ENCODE peak calls at places on chromosome 17, in five cellular contexts. N is CD4-positive, CD25-positive, alpha-beta regulatory T cell; L is PC-9; C is gastrocnemius medialis; O is uterus. P is an unnamed sample.

GRCh38 chr17:34398990-34399389 is 36.0 kb upstream of the CCL1 start:
- DNase-seq in N (no peak), L (no peak), C (no peak), O (no peak), P (no peak)

GRCh38 chr17:43994272-43995149 is 9.9 kb upstream of the NAGS start:
- DNase-seq in N (peak; percentile 61), L (no peak), C (peak; percentile 44), O (peak; percentile 65), P (peak; percentile 53)

GRCh38 chr17:7477392-7478275 is 1.8 kb downstream of the ZBTB4 start:
- DNase-seq in N (no peak), L (no peak), C (peak; percentile 22), O (no peak), P (no peak)

GRCh38 chr17:39225974-39226683 is 384 bp upstream of the STAC2 start:
- DNase-seq in N (no peak), L (no peak), C (no peak), O (peak; percentile 94), P (no peak)

GRCh38 chr17:81277421-81277820 is 17.7 kb downstream of the SLC38A10 start:
- DNase-seq in N (no peak), L (no peak), C (no peak), O (peak; percentile 53), P (no peak)

GRCh38 chr17:40072481-40073346 is 9.9 kb downstream of the THRA start:
- DNase-seq in N (no peak), L (no peak), C (no peak), O (peak; percentile 52), P (no peak)

GRCh38 chr17:38428150-38428642 is at the start of gene ARHGAP23:
- DNase-seq in N (peak; percentile 28), L (peak; percentile 54), C (no peak), O (peak; percentile 65), P (peak; percentile 49)

GRCh38 chr17:42744283-42744805 is 496 bp downstream of the EZH1 start:
- DNase-seq in N (peak; percentile 44), L (peak; percentile 51), C (peak; percentile 79), O (no peak), P (peak; percentile 68)

GRCh38 chr17:21033350-21033749 is 9.5 kb downstream of the USP22 start:
- DNase-seq in N (no peak), L (no peak), C (no peak), O (no peak), P (no peak)

GRCh38 chr17:81909966-81910839 is 996 bp downstream of the PCYT2 start:
- DNase-seq in N (no peak), L (peak; percentile 43), C (no peak), O (no peak), P (no peak)

GRCh38 chr17:36935681-36936454 is 1.4 kb upstream of the LHX1 start:
- DNase-seq in N (no peak), L (peak; percentile 52), C (no peak), O (no peak), P (no peak)

GRCh38 chr17:57619061-57619937 is 125.8 kb downstream of the CCDC182 start:
- DNase-seq in N (no peak), L (no peak), C (no peak), O (no peak), P (no peak)

GRCh38 chr17:38608648-38609047 is 2.9 kb upstream of the SRCIN1 start:
- DNase-seq in N (no peak), L (peak; percentile 66), C (no peak), O (no peak), P (no peak)

GRCh38 chr17:52647411-52647810 is 488.9 kb upstream of the CA10 start:
- DNase-seq in N (no peak), L (no peak), C (no peak), O (no peak), P (no peak)

GRCh38 chr17:52653014-52653413 is 494.5 kb upstream of the CA10 start:
- DNase-seq in N (no peak), L (no peak), C (no peak), O (no peak), P (no peak)

DNA sequence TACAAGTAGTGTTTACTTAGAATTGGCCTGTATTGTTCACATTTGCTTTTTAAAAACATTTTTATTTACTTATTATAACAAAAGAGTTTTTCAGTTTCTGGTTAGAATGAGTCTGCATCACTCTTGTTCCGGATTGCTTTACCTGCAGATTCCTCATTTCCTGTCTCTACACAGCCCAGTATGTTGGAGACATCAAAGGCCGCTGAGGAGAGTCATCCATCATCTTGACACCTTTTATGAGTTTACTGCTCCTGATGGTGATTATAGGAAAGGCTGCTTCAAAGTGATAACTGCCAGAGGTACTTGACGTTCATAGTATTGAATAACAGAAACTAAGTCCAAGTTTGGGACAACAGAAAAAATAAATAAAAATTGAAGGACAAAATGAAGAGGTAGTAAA is 490.5 kb upstream of the CA10 start:
- DNase-seq in N (no peak), L (no peak), C (no peak), O (no peak), P (no peak)
- H3K9me3 ChIP-seq in N (no peaks in the 10 kb centered on the region), L (no peaks in the 10 kb centered on the region), C (no peaks in the 10 kb centered on the region), O (no peaks in the 10 kb centered on the region), P (peaks cover 2% of the 10 kb centered on the region)

DNA sequence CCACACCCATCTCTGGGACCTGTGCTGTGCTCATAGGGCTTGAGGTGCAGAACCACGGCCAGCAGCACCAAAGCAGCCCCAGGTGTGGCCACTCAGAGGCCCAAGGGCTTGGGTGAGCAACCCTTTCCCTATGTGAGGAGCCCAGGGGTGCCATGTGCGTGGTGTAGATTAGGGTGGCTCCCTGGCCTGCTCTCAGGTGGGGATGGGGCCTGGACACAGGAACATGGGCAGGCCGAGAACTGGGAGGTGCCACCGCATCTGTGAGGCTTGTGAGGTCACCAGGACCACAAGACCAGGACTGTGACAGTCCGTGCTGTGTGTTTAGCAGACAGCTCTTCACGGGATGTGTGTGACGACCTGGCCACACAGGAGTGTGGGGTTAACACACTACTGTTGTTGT is 103.5 kb upstream of the ZNF750 start:
- DNase-seq in N (no peak), L (no peak), C (no peak), O (peak; percentile 10), P (no peak)
- H3K9me3 ChIP-seq in N (peaks cover 23% of the 10 kb centered on the region), L (peaks cover 6% of the 10 kb centered on the region), C (no peaks in the 10 kb centered on the region), O (peaks cover 22% of the 10 kb centered on the region), P (peaks cover 11% of the 10 kb centered on the region)

GRCh38 chr17:77708049-77708448 is 250.5 kb upstream of the TNRC6C start:
- DNase-seq in N (no peak), L (no peak), C (no peak), O (no peak), P (no peak)
- H3K9me3 ChIP-seq in N (peaks cover 21% of the 10 kb centered on the region), L (no peaks in the 10 kb centered on the region), C (no peaks in the 10 kb centered on the region), O (peaks cover 15% of the 10 kb centered on the region), P (peaks cover 5% of the 10 kb centered on the region)

GRCh38 chr17:53765129-53765528 is 57.6 kb upstream of the KIF2B start:
- DNase-seq in N (no peak), L (no peak), C (no peak), O (no peak), P (no peak)
- H3K9me3 ChIP-seq in N (peaks cover 2% of the 10 kb centered on the region), L (no peaks in the 10 kb centered on the region), C (no peaks in the 10 kb centered on the region), O (no peaks in the 10 kb centered on the region), P (no peaks in the 10 kb centered on the region)

GRCh38 chr17:71057938-71058337 is 888.6 kb downstream of the KCNJ2 start:
- DNase-seq in N (no peak), L (no peak), C (no peak), O (no peak), P (no peak)
- H3K9me3 ChIP-seq in N (peaks cover 2% of the 10 kb centered on the region), L (no peaks in the 10 kb centered on the region), C (no peaks in the 10 kb centered on the region), O (no peaks in the 10 kb centered on the region), P (no peaks in the 10 kb centered on the region)

GRCh38 chr17:64638552-64639198 is 23.4 kb downstream of the SMURF2 start:
- DNase-seq in N (no peak), L (no peak), C (no peak), O (no peak), P (no peak)
- H3K9me3 ChIP-seq in N (no peaks in the 10 kb centered on the region), L (no peaks in the 10 kb centered on the region), C (no peaks in the 10 kb centered on the region), O (no peaks in the 10 kb centered on the region), P (no peaks in the 10 kb centered on the region)

GRCh38 chr17:28076138-28076537 is 33.7 kb downstream of the NLK start:
- DNase-seq in N (no peak), L (no peak), C (no peak), O (no peak), P (no peak)
- H3K9me3 ChIP-seq in N (no peaks in the 10 kb centered on the region), L (no peaks in the 10 kb centered on the region), C (no peaks in the 10 kb centered on the region), O (no peaks in the 10 kb centered on the region), P (no peaks in the 10 kb centered on the region)

GRCh38 chr17:9632741-9633140 is 12.6 kb upstream of the USP43 start:
- DNase-seq in N (no peak), L (no peak), C (no peak), O (no peak), P (no peak)
- H3K9me3 ChIP-seq in N (no peaks in the 10 kb centered on the region), L (no peaks in the 10 kb centered on the region), C (no peaks in the 10 kb centered on the region), O (no peaks in the 10 kb centered on the region), P (no peaks in the 10 kb centered on the region)